ENCODE peak calls at places on chromosome 12, in four cellular contexts. C, F, S and K are unnamed samples.

GRCh38 chr12:52395761-52396434 is 10.2 kb downstream of the KRT82 start:
- DNase-seq in S (peak), C (no peak), F (no peak), K (no peak)

GRCh38 chr12:29133141-29133540 is 15.9 kb upstream of the FAR2 start:
- DNase-seq in C (no peak), F (no peak), S (no peak), K (no peak)

GRCh38 chr12:120798696-120799095 is 73.1 kb downstream of the ACADS start:
- DNase-seq in F (no peak), S (no peak), C (no peak), K (no peak)

GRCh38 chr12:1691123-1692007 is 495 bp downstream of the ADIPOR2 start:
- DNase-seq in F (no peak), S (no peak), C (no peak), K (peak)

GRCh38 chr12:59834659-59835474 is 239.0 kb downstream of the SLC16A7 start:
- DNase-seq in S (peak), F (no peak), C (no peak), K (peak)

GRCh38 chr12:71125515-71125914 is 32.3 kb downstream of the TSPAN8 start:
- DNase-seq in F (no peak), C (no peak), S (no peak), K (no peak)

GRCh38 chr12:3935078-3935477 is 61.9 kb upstream of the PARP11 start:
- DNase-seq in C (no peak), F (no peak), S (no peak), K (peak)

GRCh38 chr12:96258451-96258933 is 64.3 kb downstream of the ELK3 start:
- DNase-seq in F (no peak), C (no peak), S (no peak), K (peak)

GRCh38 chr12:76586764-76587395 is 27.3 kb upstream of the OSBPL8 start:
- DNase-seq in F (no peak), C (no peak), S (peak), K (no peak)

GRCh38 chr12:123388948-123389559 is 5.1 kb downstream of the KMT5A start:
- DNase-seq in C (no peak), S (no peak), F (peak), K (no peak)

GRCh38 chr12:14473707-14474287 is 93.9 kb downstream of the PLBD1 start:
- DNase-seq in C (no peak), S (peak), F (no peak), K (peak)

GRCh38 chr12:5487971-5488955 is 56.4 kb downstream of the NTF3 start:
- DNase-seq in S (no peak), F (no peak), C (no peak), K (no peak)

GRCh38 chr12:112755507-112755906 is 36.0 kb upstream of the RPH3A start:
- DNase-seq in S (no peak), F (no peak), C (no peak), K (no peak)

GRCh38 chr12:71085575-71085974 is 72.2 kb downstream of the TSPAN8 start:
- DNase-seq in C (no peak), S (no peak), F (no peak), K (no peak)

GRCh38 chr12:47887529-47887928 is 17.3 kb downstream of the VDR start:
- DNase-seq in F (no peak), C (no peak), S (no peak), K (no peak)

GRCh38 chr12:1213205-1213604 is 222.2 kb downstream of the ERC1 start:
- DNase-seq in F (no peak), S (no peak), C (no peak), K (no peak)

GRCh38 chr12:12555656-12556055 is 7.0 kb downstream of the DUSP16 start:
- DNase-seq in C (no peak), F (no peak), S (no peak), K (no peak)
- H3K27ac ChIP-seq in C (no peak), F (no peak), S (no peak), K (no peak)

DNA sequence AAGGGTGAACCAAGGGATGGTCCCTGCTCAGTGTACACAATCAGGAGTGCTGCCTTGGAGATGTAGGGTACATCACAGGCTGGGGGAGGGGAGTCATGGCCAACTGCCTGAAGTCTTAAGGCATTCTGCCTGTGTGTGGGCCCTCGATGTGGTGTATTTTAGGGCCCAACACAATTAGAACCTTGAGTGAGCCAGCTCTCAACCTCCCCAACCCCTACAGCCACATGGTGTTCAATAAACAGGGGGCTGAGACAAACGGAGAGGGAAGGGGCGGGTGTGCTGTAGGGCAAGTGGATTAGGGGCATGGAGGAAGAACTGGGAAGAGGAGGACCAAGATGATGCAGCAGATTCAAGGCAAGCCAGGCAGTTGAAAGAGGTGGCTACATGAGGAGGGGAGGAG is 8.6 kb upstream of the CHD4 start:
- DNase-seq in F (no peak), S (no peak), C (no peak), K (no peak)
- H3K27ac ChIP-seq in F (peak), S (no peak), C (peak), K (no peak)

GRCh38 chr12:109996483-109996853 is 300 bp upstream of the GIT2 start:
- DNase-seq in S (no peak), F (no peak), C (no peak), K (no peak)
- H3K27ac ChIP-seq in S (peak), F (no peak), C (peak), K (peak)

DNA sequence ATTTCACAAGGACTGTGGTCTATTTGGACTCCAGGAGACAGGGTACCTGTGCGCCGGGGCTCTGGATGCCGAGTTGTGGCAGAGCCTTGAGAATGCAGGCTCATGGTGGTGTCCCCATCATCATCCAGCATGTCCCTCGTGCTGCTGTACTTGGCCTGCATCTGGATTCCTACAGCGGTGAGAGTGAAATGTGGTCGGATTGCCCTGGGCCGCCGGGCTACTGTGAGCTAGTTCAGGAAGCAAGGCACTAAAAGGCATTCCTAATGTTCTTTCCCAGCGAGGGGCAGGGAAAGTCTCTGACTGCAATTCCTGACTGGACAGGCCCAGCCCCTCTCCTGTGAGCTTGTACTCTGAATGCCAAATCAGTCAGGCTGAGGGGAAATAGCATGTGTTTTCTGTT is at the start of gene CLEC1A:
- DNase-seq in C (no peak), S (no peak), F (peak), K (no peak)
- H3K27ac ChIP-seq in C (no peak), S (no peak), F (peak), K (no peak)

GRCh38 chr12:49868952-49869815 is 26.3 kb upstream of the BCDIN3D start:
- DNase-seq in C (peak), F (peak), S (peak), K (no peak)
- H3K27ac ChIP-seq in C (peak), F (peak), S (no peak), K (no peak)

GRCh38 chr12:132328282-132329029 is 933 bp downstream of the GALNT9 start:
- DNase-seq in C (no peak), S (no peak), F (no peak), K (no peak)
- H3K27ac ChIP-seq in C (no peak), S (peak), F (no peak), K (no peak)

GRCh38 chr12:107328442-107329133 is 235.2 kb upstream of the CRY1 start:
- DNase-seq in C (no peak), F (no peak), S (peak), K (no peak)
- H3K27ac ChIP-seq in C (no peak), F (no peak), S (peak), K (no peak)